ENCODE peak calls at places on chromosomes 11 and 22, in nine cellular contexts. H is HepG2, U is GM23338, D is HCT116, X is SK-N-SH, S is A549, K is GM12878, I is Panc1, W is K562. Q is an unnamed sample.
A peak's percentile ranks its signal among the peaks of the same experiment; 100 is the strongest.

GRCh38 chr11:22192642-22193347 is at the start of gene ANO5:
- DNase-seq in U (peak; percentile 81), S (peak; percentile 73), I (no peak), W (peak; percentile 47), K (no peak), H (no peak), X (peak; percentile 89), D (no peak), Q (no peak)

GRCh38 chr22:42383287-42383686 is 48.9 kb downstream of the NFAM1 start:
- DNase-seq in I (no peak), D (no peak), X (no peak), S (no peak), W (no peak), U (no peak), K (no peak), H (no peak), Q (no peak)

GRCh38 chr11:121534131-121535093 is 81.6 kb upstream of the SORL1-AS1 start:
- DNase-seq in I (no peak), X (no peak), U (peak; percentile 19), S (no peak), D (no peak), K (no peak), W (no peak), H (no peak), Q (no peak)

GRCh38 chr11:129489254-129489653 is 113.6 kb downstream of the BARX2 start:
- DNase-seq in K (no peak), S (no peak), H (no peak), D (no peak), X (no peak), U (no peak), I (no peak), W (no peak), Q (no peak)

GRCh38 chr22:44837481-44837880 is 85.1 kb downstream of the ARHGAP8 start:
- DNase-seq in U (peak; percentile 41), S (no peak), K (no peak), I (no peak), W (no peak), D (no peak), X (peak; percentile 69), H (no peak), Q (no peak)

GRCh38 chr11:77407613-77408012 is 66.3 kb downstream of the PAK1 start:
- DNase-seq in D (peak; percentile 51), W (no peak), H (peak; percentile 56), X (peak; percentile 65), K (no peak), U (peak; percentile 21), I (peak; percentile 94), S (peak; percentile 44), Q (no peak)

GRCh38 chr22:28604961-28605360 is 74.7 kb downstream of the TTC28 start:
- DNase-seq in X (no peak), D (no peak), W (no peak), H (no peak), I (no peak), U (peak; percentile 43), S (no peak), K (no peak), Q (no peak)

GRCh38 chr11:128214263-128214662 is 373.1 kb downstream of the ETS1 start:
- DNase-seq in H (no peak), X (no peak), W (no peak), S (no peak), K (no peak), I (no peak), U (no peak), D (no peak), Q (no peak)

GRCh38 chr11:76701701-76702100 is 31.2 kb upstream of the LRRC32 start:
- DNase-seq in I (no peak), X (no peak), S (no peak), H (no peak), K (no peak), D (no peak), U (no peak), W (no peak), Q (no peak)

GRCh38 chr22:39120983-39121382 is 23.9 kb downstream of the APOBEC3H start:
- DNase-seq in H (no peak), S (no peak), I (no peak), W (no peak), K (no peak), U (no peak), D (no peak), X (no peak), Q (no peak)

GRCh38 chr11:124863826-124864165 is 1.4 kb upstream of the ROBO3 start:
- DNase-seq in S (no peak), W (peak; percentile 46), X (no peak), D (no peak), H (no peak), I (no peak), U (peak; percentile 51), K (no peak), Q (no peak)

DNA sequence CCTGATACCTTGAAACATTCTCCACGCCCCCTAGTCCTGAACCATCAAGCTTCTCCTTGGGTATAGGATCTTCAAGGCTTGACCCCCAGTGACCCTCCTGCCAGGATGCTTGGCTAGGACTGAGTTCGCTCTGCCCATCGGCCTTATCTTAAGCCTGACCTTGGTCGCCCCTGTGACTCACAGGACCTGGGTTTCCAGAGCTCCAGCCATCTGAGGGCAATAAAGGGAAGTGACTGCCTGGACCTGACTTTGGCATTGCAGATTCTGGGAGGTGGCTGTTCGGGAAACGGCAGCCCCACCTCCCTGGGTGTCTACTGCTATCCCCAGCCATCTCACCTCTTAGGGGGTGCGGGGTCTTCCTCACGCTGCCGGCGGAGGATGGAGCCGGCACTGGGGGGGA is 15.4 kb downstream of the CARD10 start:
- DNase-seq in U (no peak), H (peak; percentile 38), X (no peak), W (no peak), I (no peak), D (no peak), K (no peak), S (peak; percentile 53), Q (peak; percentile 9)
- TF ChIP-seq REST in U (no peak), H (no peak), X (no peak), W (no peak), I (no peak), D (no peak), K (no peak), S (no peak), Q (no peak)

GRCh38 chr11:13288375-13289029 is 10.9 kb downstream of the BMAL1 start:
- DNase-seq in X (peak; percentile 30), I (no peak), H (no peak), U (no peak), K (no peak), D (no peak), S (no peak), W (no peak), Q (no peak)
- TF ChIP-seq REST in X (no peak), I (no peak), H (no peak), U (no peak), K (no peak), D (no peak), S (no peak), W (no peak), Q (no peak)

GRCh38 chr22:33757443-33758124 is 162.7 kb downstream of the LARGE1 start:
- DNase-seq in X (no peak), H (peak; percentile 12), U (peak; percentile 47), S (no peak), D (no peak), W (no peak), I (no peak), K (no peak), Q (no peak)

GRCh38 chr22:33758125-33758483 is 162.2 kb downstream of the LARGE1 start:
- DNase-seq in W (no peak), K (no peak), U (no peak), D (no peak), H (no peak), I (no peak), X (no peak), S (no peak), Q (no peak)

GRCh38 chr22:33757041-33757440 is 163.2 kb downstream of the LARGE1 start:
- DNase-seq in I (no peak), X (no peak), K (no peak), D (no peak), W (no peak), U (no peak), H (no peak), S (no peak), Q (no peak)

GRCh38 chr22:33758961-33759360 is 161.3 kb downstream of the LARGE1 start:
- DNase-seq in H (no peak), S (no peak), D (no peak), W (no peak), I (no peak), X (no peak), U (no peak), K (peak; percentile 3), Q (no peak)

GRCh38 chr22:33756508-33756949 is 163.7 kb downstream of the LARGE1 start:
- DNase-seq in D (no peak), I (no peak), S (no peak), X (peak; percentile 14), H (no peak), W (no peak), K (no peak), U (peak; percentile 79), Q (no peak)
- TF ChIP-seq REST in D (no peak), I (no peak), S (no peak), X (no peak), H (no peak), W (no peak), K (no peak), U (no peak), Q (no peak)

GRCh38 chr11:94732617-94733292 is 35.4 kb upstream of the AMOTL1 start:
- DNase-seq in X (no peak), U (no peak), K (no peak), D (no peak), H (no peak), I (no peak), W (no peak), S (peak; percentile 60), Q (no peak)

GRCh38 chr11:94729352-94729751 is 38.8 kb upstream of the AMOTL1 start:
- DNase-seq in U (no peak), K (no peak), I (no peak), W (no peak), S (no peak), X (no peak), H (no peak), D (no peak), Q (no peak)

GRCh38 chr11:94730153-94730552 is 38.0 kb upstream of the AMOTL1 start:
- DNase-seq in S (no peak), W (no peak), U (no peak), D (no peak), K (no peak), X (no peak), H (no peak), I (no peak), Q (no peak)

GRCh38 chr11:94734563-94735275 is 33.4 kb upstream of the AMOTL1 start:
- DNase-seq in X (no peak), H (no peak), S (peak; percentile 36), W (no peak), I (no peak), U (peak; percentile 59), K (no peak), D (peak; percentile 54), Q (no peak)

DNA sequence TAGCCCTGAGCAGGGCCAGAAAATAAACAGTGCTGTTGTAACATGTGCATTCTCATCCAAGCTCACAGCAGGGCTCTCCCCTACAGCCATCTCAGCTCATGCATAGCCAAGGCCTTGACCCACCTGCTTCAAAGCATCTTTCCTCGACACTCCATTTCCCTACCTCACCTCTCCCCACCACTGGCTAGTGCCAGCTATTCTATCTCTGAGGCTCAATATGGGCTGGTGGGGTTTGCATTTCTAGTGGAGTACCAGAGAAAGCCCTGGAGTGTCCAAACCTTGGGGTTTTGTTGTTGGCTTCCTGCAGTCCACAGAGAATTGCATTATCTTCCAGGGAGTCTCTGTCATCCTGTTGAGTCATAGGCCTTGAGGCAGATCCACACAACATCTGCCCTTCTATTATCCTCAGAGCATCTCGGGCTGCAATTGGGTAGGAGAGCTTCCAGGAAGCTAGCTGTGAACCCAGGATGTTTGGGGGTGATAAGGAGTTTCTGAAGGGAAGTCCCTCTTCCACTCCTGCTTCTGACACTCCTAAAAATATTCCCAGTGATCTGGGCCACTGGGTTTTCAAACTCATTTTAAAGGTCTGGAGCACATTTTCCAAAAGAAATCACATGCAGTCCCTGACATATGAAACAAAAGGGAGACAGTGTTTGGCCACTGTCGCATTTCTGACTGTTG is 36.1 kb upstream of the AMOTL1 start:
- DNase-seq in U (no peak), D (no peak), W (peak; percentile 41), X (peak; percentile 49), H (no peak), S (peak; percentile 75), K (no peak), I (no peak), Q (no peak)
- TF ChIP-seq REST in U (no peak), D (no peak), W (no peak), X (peak; percentile 7), H (no peak), S (no peak), K (no peak), I (no peak), Q (no peak)